ENCODE peak calls at places on chromosomes 7 and 10, in seven cellular contexts. T is EL; E is NCI-H2081 treated with DMSO at 0.1 percent for 48 hours; J is fibroblast of pulmonary artery; R is Right ventricle myocardium superior; P is nephron progenitor cell; B is stimulated activated CD8-positive, alpha-beta memory T cell treated with anti-CD3 and anti-CD28 coated beads, Interleukin-15, amount 100 ng/mL, for 1 hour. Q is an unnamed sample.

GRCh38 chr7:668139-668871 is 58.2 kb upstream of the DNAAF5 start:
- DNase-seq in T (peak), E (no peak), J (peak), R (no peak), P (no peak), B (no peak), Q (no peak)

GRCh38 chr10:2734691-2735090 is 332.7 kb upstream of the PFKP start:
- DNase-seq in T (no peak), E (no peak), J (no peak), R (no peak), P (no peak), B (no peak), Q (no peak)

GRCh38 chr10:128237710-128238109 is 111.5 kb upstream of the MKI67 start:
- DNase-seq in T (no peak), E (no peak), J (no peak), R (no peak), P (no peak), B (no peak), Q (no peak)

GRCh38 chr7:157498690-157499089 is 161.9 kb downstream of the DNAJB6 start:
- DNase-seq in T (no peak), E (no peak), J (no peak), R (peak), P (no peak), B (no peak), Q (no peak)

GRCh38 chr7:128129224-128129864 is 98.1 kb upstream of the LRRC4 start:
- DNase-seq in T (no peak), E (no peak), J (no peak), R (no peak), P (no peak), B (no peak), Q (no peak)

GRCh38 chr7:107105591-107106245 is 61.2 kb downstream of the PRKAR2B start:
- DNase-seq in T (peak), E (no peak), J (no peak), R (no peak), P (no peak), B (no peak), Q (no peak)

GRCh38 chr7:12861070-12861469 is 173.6 kb downstream of the ARL4A start:
- DNase-seq in T (no peak), E (peak), J (peak), R (no peak), P (no peak), B (no peak), Q (no peak)

GRCh38 chr7:47034180-47034579 is 547.7 kb downstream of the TNS3 start:
- DNase-seq in T (peak), E (no peak), J (no peak), R (no peak), P (no peak), B (no peak), Q (no peak)

GRCh38 chr7:105006367-105007139 is 7.5 kb upstream of the KMT2E start:
- DNase-seq in T (no peak), E (no peak), J (no peak), R (no peak), P (no peak), B (no peak), Q (no peak)

GRCh38 chr7:18574676-18575075 is 79.1 kb downstream of the HDAC9 start:
- DNase-seq in T (no peak), E (no peak), J (no peak), R (no peak), P (no peak), B (no peak), Q (no peak)

GRCh38 chr10:31099664-31100063 is 68.0 kb upstream of the ZNF438 start:
- DNase-seq in T (no peak), E (no peak), J (no peak), R (no peak), P (no peak), B (no peak), Q (no peak)

GRCh38 chr7:6294839-6295238 is 22.4 kb upstream of the CYTH3 start:
- DNase-seq in T (no peak), E (no peak), J (no peak), R (peak), P (no peak), B (no peak), Q (no peak)